ENCODE peak calls at places on chromosomes 3 and 15, in six cellular contexts. One of them, this sample, is unnamed.
A peak's percentile ranks its signal among the peaks of the same experiment; 100 is the strongest.

GRCh38 chr3:61699622-61700021 is 138.3 kb downstream of the PTPRG start:
- DNase-seq in heart left ventricle: no peak
- DNase-seq in effector memory CD4-positive, alpha-beta T cell: no peak
- DNase-seq in PC-3: no peak
- DNase-seq in stomach: no peak
- DNase-seq in body of pancreas: no peak
- DNase-seq in this sample: no peak

GRCh38 chr3:149658444-149659172 is 783 bp upstream of the WWTR1 start:
- DNase-seq in heart left ventricle: peak; percentile 89
- DNase-seq in effector memory CD4-positive, alpha-beta T cell: no peak
- DNase-seq in PC-3: peak; percentile 71
- DNase-seq in stomach: peak; percentile 70
- DNase-seq in body of pancreas: peak; percentile 73
- DNase-seq in this sample: peak; percentile 91

GRCh38 chr3:123702720-123703119 is 117.9 kb upstream of the HACD2 start:
- DNase-seq in heart left ventricle: no peak
- DNase-seq in effector memory CD4-positive, alpha-beta T cell: no peak
- DNase-seq in PC-3: no peak
- DNase-seq in stomach: no peak
- DNase-seq in body of pancreas: no peak
- DNase-seq in this sample: no peak

GRCh38 chr3:64743166-64743565 is 55.4 kb upstream of the ADAMTS9 start:
- DNase-seq in heart left ventricle: no peak
- DNase-seq in effector memory CD4-positive, alpha-beta T cell: no peak
- DNase-seq in PC-3: no peak
- DNase-seq in stomach: no peak
- DNase-seq in body of pancreas: no peak
- DNase-seq in this sample: no peak

GRCh38 chr15:81024265-81024875 is 23.6 kb downstream of the TLNRD1 start:
- DNase-seq in heart left ventricle: peak; percentile 43
- DNase-seq in effector memory CD4-positive, alpha-beta T cell: no peak
- DNase-seq in PC-3: no peak
- DNase-seq in stomach: no peak
- DNase-seq in body of pancreas: no peak
- DNase-seq in this sample: peak; percentile 52

GRCh38 chr3:57838627-57839026 is 82.5 kb downstream of the SLMAP start:
- DNase-seq in heart left ventricle: no peak
- DNase-seq in effector memory CD4-positive, alpha-beta T cell: no peak
- DNase-seq in PC-3: no peak
- DNase-seq in stomach: no peak
- DNase-seq in body of pancreas: no peak
- DNase-seq in this sample: no peak

GRCh38 chr3:107432013-107432515 is 54.8 kb downstream of the CCDC54 start:
- DNase-seq in heart left ventricle: no peak
- DNase-seq in effector memory CD4-positive, alpha-beta T cell: no peak
- DNase-seq in PC-3: peak; percentile 33
- DNase-seq in stomach: no peak
- DNase-seq in body of pancreas: peak; percentile 19
- DNase-seq in this sample: no peak

GRCh38 chr3:155393316-155393715 is 99.8 kb upstream of the STRIT1 start:
- DNase-seq in heart left ventricle: no peak
- DNase-seq in effector memory CD4-positive, alpha-beta T cell: no peak
- DNase-seq in PC-3: no peak
- DNase-seq in stomach: no peak
- DNase-seq in body of pancreas: no peak
- DNase-seq in this sample: no peak

GRCh38 chr3:99945328-99945995 is 127.8 kb downstream of the CMSS1 start:
- DNase-seq in heart left ventricle: peak; percentile 37
- DNase-seq in effector memory CD4-positive, alpha-beta T cell: no peak
- DNase-seq in PC-3: no peak
- DNase-seq in stomach: peak; percentile 42
- DNase-seq in body of pancreas: no peak
- DNase-seq in this sample: no peak

DNA sequence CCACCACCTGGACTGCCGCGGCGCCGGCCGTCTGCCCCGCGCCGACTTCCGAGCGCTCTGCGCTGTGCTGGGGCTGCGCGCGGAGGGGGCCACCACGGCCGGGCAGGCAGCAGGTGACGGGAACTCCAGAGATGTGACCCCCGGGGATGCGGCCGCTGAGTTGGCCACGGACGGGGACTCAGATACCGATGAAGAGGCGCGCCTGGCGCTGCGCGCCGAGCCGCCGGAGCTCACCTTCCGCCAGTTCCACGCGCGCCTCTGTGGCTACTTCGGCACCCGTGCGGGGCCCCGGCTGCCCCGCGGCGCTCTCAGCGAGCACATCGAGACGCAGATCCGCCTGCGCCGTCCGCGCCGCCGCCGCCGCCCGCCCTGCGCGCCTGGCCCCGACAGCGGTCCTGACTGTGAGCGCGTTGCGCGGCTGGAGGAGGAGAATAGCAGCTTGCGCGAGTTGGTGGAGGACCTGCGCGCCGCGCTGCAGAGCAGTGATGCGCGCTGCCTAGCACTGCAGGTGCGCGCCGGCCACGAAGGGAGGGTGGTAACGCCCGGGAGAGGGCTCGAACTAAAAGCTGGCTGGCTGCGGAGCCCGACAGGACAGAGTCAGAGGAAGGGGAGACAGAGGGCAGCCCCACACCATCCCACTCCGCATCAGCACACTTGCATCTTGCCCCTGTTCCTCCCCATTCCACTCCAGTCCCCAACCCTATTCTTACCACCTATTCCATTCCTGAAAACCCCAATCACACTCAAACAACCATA is 891 bp downstream of the EFCC1 start:
- DNase-seq in heart left ventricle: no peak
- DNase-seq in effector memory CD4-positive, alpha-beta T cell: no peak
- DNase-seq in PC-3: no peak
- DNase-seq in stomach: no peak
- DNase-seq in body of pancreas: no peak
- DNase-seq in this sample: no peak
- H3K27ac ChIP-seq in heart left ventricle: peak overlapping the region; percentile 95
- H3K27ac ChIP-seq in effector memory CD4-positive, alpha-beta T cell: no peak overlapping the region
- H3K27ac ChIP-seq in PC-3: no peak overlapping the region
- H3K27ac ChIP-seq in stomach: peak overlapping the region; percentile 79
- H3K27ac ChIP-seq in body of pancreas: peak overlapping the region; percentile 22
- H3K27ac ChIP-seq in this sample: no peak overlapping the region

GRCh38 chr15:85773249-85773648 is 21.5 kb downstream of the KLHL25 start:
- DNase-seq in heart left ventricle: no peak
- DNase-seq in effector memory CD4-positive, alpha-beta T cell: no peak
- DNase-seq in PC-3: no peak
- DNase-seq in stomach: no peak
- DNase-seq in body of pancreas: no peak
- DNase-seq in this sample: no peak

GRCh38 chr15:85771276-85771675 is 23.4 kb downstream of the KLHL25 start:
- DNase-seq in heart left ventricle: no peak
- DNase-seq in effector memory CD4-positive, alpha-beta T cell: no peak
- DNase-seq in PC-3: no peak
- DNase-seq in stomach: no peak
- DNase-seq in body of pancreas: no peak
- DNase-seq in this sample: no peak

GRCh38 chr15:85772668-85773067 is 22.1 kb downstream of the KLHL25 start:
- DNase-seq in heart left ventricle: peak; percentile 75
- DNase-seq in effector memory CD4-positive, alpha-beta T cell: no peak
- DNase-seq in PC-3: no peak
- DNase-seq in stomach: peak; percentile 75
- DNase-seq in body of pancreas: no peak
- DNase-seq in this sample: no peak

GRCh38 chr15:85771781-85772445 is 22.8 kb downstream of the KLHL25 start:
- DNase-seq in heart left ventricle: no peak
- DNase-seq in effector memory CD4-positive, alpha-beta T cell: no peak
- DNase-seq in PC-3: no peak
- DNase-seq in stomach: no peak
- DNase-seq in body of pancreas: peak; percentile 51
- DNase-seq in this sample: peak; percentile 86

DNA sequence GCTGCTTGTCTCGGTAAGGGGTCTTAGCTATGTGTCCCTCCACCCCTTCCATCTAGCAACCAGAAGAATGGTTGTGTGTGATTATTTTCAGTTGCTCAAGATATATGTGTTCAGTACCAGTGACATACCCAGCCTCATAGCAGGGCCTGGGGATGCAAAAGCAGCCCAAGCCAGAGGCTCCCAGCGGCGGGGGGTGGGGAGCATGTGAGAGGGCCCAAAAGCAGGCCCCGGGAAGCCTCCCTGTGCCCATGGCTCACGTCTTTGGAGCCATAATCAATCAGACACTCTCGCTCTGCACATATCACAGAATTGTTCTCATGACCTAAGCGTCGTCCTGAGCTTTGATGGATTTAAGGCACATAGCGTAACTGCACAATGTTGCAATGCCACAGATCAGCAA is 20.8 kb downstream of the KLHL25 start:
- DNase-seq in heart left ventricle: no peak
- DNase-seq in effector memory CD4-positive, alpha-beta T cell: no peak
- DNase-seq in PC-3: no peak
- DNase-seq in stomach: no peak
- DNase-seq in body of pancreas: no peak
- DNase-seq in this sample: no peak
- H3K4me3 ChIP-seq in heart left ventricle: no peak overlapping the region
- H3K4me3 ChIP-seq in effector memory CD4-positive, alpha-beta T cell: no peak overlapping the region
- H3K4me3 ChIP-seq in PC-3: no peak overlapping the region
- H3K4me3 ChIP-seq in stomach: no peak overlapping the region
- H3K4me3 ChIP-seq in body of pancreas: no peak overlapping the region
- H3K4me3 ChIP-seq in this sample: no peak overlapping the region

DNA sequence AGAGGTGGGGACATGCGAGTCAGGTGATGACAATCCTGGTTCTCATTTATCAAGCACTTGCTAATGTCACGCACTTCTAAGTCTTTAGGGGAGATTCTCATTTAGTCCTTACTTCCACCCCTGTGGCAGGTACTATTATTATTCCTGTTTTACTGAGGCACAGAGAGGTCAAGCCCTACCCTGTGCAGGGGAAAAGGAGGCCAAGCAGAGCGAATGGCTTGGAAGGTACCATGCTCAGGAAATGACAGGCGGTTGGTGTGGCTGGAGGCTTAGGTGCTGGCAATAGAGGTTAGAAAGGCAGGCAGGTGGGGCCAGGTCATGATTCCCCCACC is 268.9 kb downstream of the UACA start:
- DNase-seq in heart left ventricle: no peak
- DNase-seq in effector memory CD4-positive, alpha-beta T cell: no peak
- DNase-seq in PC-3: no peak
- DNase-seq in stomach: no peak
- DNase-seq in body of pancreas: no peak
- DNase-seq in this sample: no peak
- H3K4me1 ChIP-seq in heart left ventricle: peaks cover 6% of the 10 kb centered on the region
- H3K4me1 ChIP-seq in effector memory CD4-positive, alpha-beta T cell: peaks cover 35% of the 10 kb centered on the region
- H3K4me1 ChIP-seq in PC-3: peaks cover 49% of the 10 kb centered on the region
- H3K4me1 ChIP-seq in stomach: peaks cover 43% of the 10 kb centered on the region
- H3K4me1 ChIP-seq in body of pancreas: peaks cover 7% of the 10 kb centered on the region
- H3K4me1 ChIP-seq in this sample: no peaks in the 10 kb centered on the region

GRCh38 chr15:75666823-75667501 is 19.2 kb downstream of the SNX33 start:
- DNase-seq in heart left ventricle: peak; percentile 85
- DNase-seq in effector memory CD4-positive, alpha-beta T cell: no peak
- DNase-seq in PC-3: peak; percentile 90
- DNase-seq in stomach: peak; percentile 65
- DNase-seq in body of pancreas: peak; percentile 68
- DNase-seq in this sample: peak; percentile 94
- H3K27ac ChIP-seq in heart left ventricle: peak overlapping the region; percentile 79
- H3K27ac ChIP-seq in effector memory CD4-positive, alpha-beta T cell: no peak overlapping the region
- H3K27ac ChIP-seq in PC-3: peak overlapping the region; percentile 80
- H3K27ac ChIP-seq in stomach: peak overlapping the region; percentile 79
- H3K27ac ChIP-seq in body of pancreas: peak overlapping the region; percentile 72
- H3K27ac ChIP-seq in this sample: peak overlapping the region; percentile 99

GRCh38 chr3:15329058-15330005 is 3.1 kb downstream of the SH3BP5 start:
- DNase-seq in heart left ventricle: no peak
- DNase-seq in effector memory CD4-positive, alpha-beta T cell: no peak
- DNase-seq in PC-3: no peak
- DNase-seq in stomach: no peak
- DNase-seq in body of pancreas: no peak
- DNase-seq in this sample: no peak
- H3K4me3 ChIP-seq in heart left ventricle: no peak overlapping the region
- H3K4me3 ChIP-seq in effector memory CD4-positive, alpha-beta T cell: no peak overlapping the region
- H3K4me3 ChIP-seq in PC-3: no peak overlapping the region
- H3K4me3 ChIP-seq in stomach: no peak overlapping the region
- H3K4me3 ChIP-seq in body of pancreas: no peak overlapping the region
- H3K4me3 ChIP-seq in this sample: no peak overlapping the region

GRCh38 chr15:82080774-82081173 is 35.0 kb upstream of the MEX3B start:
- DNase-seq in heart left ventricle: no peak
- DNase-seq in effector memory CD4-positive, alpha-beta T cell: no peak
- DNase-seq in PC-3: no peak
- DNase-seq in stomach: no peak
- DNase-seq in body of pancreas: no peak
- DNase-seq in this sample: no peak
- H3K4me1 ChIP-seq in heart left ventricle: no peaks in the 10 kb centered on the region
- H3K4me1 ChIP-seq in effector memory CD4-positive, alpha-beta T cell: no peaks in the 10 kb centered on the region
- H3K4me1 ChIP-seq in PC-3: peaks cover 13% of the 10 kb centered on the region
- H3K4me1 ChIP-seq in stomach: no peaks in the 10 kb centered on the region
- H3K4me1 ChIP-seq in body of pancreas: no peaks in the 10 kb centered on the region
- H3K4me1 ChIP-seq in this sample: no peaks in the 10 kb centered on the region

GRCh38 chr3:37993811-37994638 is 3.4 kb downstream of the VILL start:
- DNase-seq in heart left ventricle: peak; percentile 89
- DNase-seq in effector memory CD4-positive, alpha-beta T cell: no peak
- DNase-seq in PC-3: no peak
- DNase-seq in stomach: peak; percentile 52
- DNase-seq in body of pancreas: peak; percentile 74
- DNase-seq in this sample: peak; percentile 95

GRCh38 chr3:37993067-37993809 is 2.7 kb downstream of the VILL start:
- DNase-seq in heart left ventricle: no peak
- DNase-seq in effector memory CD4-positive, alpha-beta T cell: no peak
- DNase-seq in PC-3: no peak
- DNase-seq in stomach: peak; percentile 25
- DNase-seq in body of pancreas: no peak
- DNase-seq in this sample: peak; percentile 22

GRCh38 chr3:37991109-37991508 is 523 bp downstream of the VILL start:
- DNase-seq in heart left ventricle: no peak
- DNase-seq in effector memory CD4-positive, alpha-beta T cell: no peak
- DNase-seq in PC-3: no peak
- DNase-seq in stomach: peak; percentile 29
- DNase-seq in body of pancreas: no peak
- DNase-seq in this sample: no peak

GRCh38 chr3:37991823-37992222 is 1.2 kb downstream of the VILL start:
- DNase-seq in heart left ventricle: no peak
- DNase-seq in effector memory CD4-positive, alpha-beta T cell: no peak
- DNase-seq in PC-3: no peak
- DNase-seq in stomach: peak; percentile 25
- DNase-seq in body of pancreas: no peak
- DNase-seq in this sample: peak; percentile 45

GRCh38 chr3:37992271-37993066 is 1.9 kb downstream of the VILL start:
- DNase-seq in heart left ventricle: no peak
- DNase-seq in effector memory CD4-positive, alpha-beta T cell: no peak
- DNase-seq in PC-3: peak; percentile 63
- DNase-seq in stomach: peak; percentile 76
- DNase-seq in body of pancreas: peak; percentile 55
- DNase-seq in this sample: no peak
- H3K27ac ChIP-seq in heart left ventricle: no peak overlapping the region
- H3K27ac ChIP-seq in effector memory CD4-positive, alpha-beta T cell: no peak overlapping the region
- H3K27ac ChIP-seq in PC-3: no peak overlapping the region
- H3K27ac ChIP-seq in stomach: peak overlapping the region; percentile 86
- H3K27ac ChIP-seq in body of pancreas: no peak overlapping the region
- H3K27ac ChIP-seq in this sample: no peak overlapping the region

GRCh38 chr3:147421184-147421912 is 12.2 kb downstream of the ZIC1 start:
- DNase-seq in heart left ventricle: no peak
- DNase-seq in effector memory CD4-positive, alpha-beta T cell: no peak
- DNase-seq in PC-3: no peak
- DNase-seq in stomach: no peak
- DNase-seq in body of pancreas: no peak
- DNase-seq in this sample: no peak
- H3K4me3 ChIP-seq in heart left ventricle: no peak overlapping the region
- H3K4me3 ChIP-seq in effector memory CD4-positive, alpha-beta T cell: no peak overlapping the region
- H3K4me3 ChIP-seq in PC-3: no peak overlapping the region
- H3K4me3 ChIP-seq in stomach: no peak overlapping the region
- H3K4me3 ChIP-seq in body of pancreas: no peak overlapping the region
- H3K4me3 ChIP-seq in this sample: no peak overlapping the region

This sample was measured in aorta.